ENCODE peak calls at places on chromosomes 7 and 10, in seven cellular contexts. J is H54, X is lower leg skin, U is Peyer's patch, N is GM12891, B is uterus, Y is A549. L is an unnamed sample.
A peak's percentile ranks its signal among the peaks of the same experiment; 100 is the strongest.

GRCh38 chr7:44208085-44208484 is 7.3 kb downstream of the YKT6 start:
- DNase-seq in B (no peak), U (no peak), N (no peak), J (no peak), X (no peak), Y (no peak), L (no peak)

GRCh38 chr7:561631-562393 is 42.2 kb upstream of the PDGFA start:
- DNase-seq in X (no peak), U (no peak), B (no peak), N (no peak), J (no peak), Y (no peak), L (no peak)

GRCh38 chr7:134515569-134516468 is 11.5 kb upstream of the AKR1B10 start:
- DNase-seq in Y (peak; percentile 81), N (no peak), U (no peak), J (peak; percentile 42), X (no peak), B (no peak), L (no peak)

GRCh38 chr7:29386196-29386765 is 177.4 kb upstream of the PRR15 start:
- DNase-seq in X (no peak), J (no peak), Y (no peak), B (no peak), N (no peak), U (no peak), L (no peak)

GRCh38 chr10:6405713-6406112 is 174.4 kb downstream of the PRKCQ start:
- DNase-seq in N (no peak), J (no peak), Y (no peak), X (no peak), B (no peak), U (no peak), L (no peak)

GRCh38 chr7:91082038-91082437 is 182.2 kb upstream of the FZD1 start:
- DNase-seq in N (no peak), J (no peak), Y (no peak), B (no peak), X (no peak), U (no peak), L (no peak)

GRCh38 chr7:38428040-38428439 is 154.6 kb upstream of the TARP start:
- DNase-seq in N (no peak), B (peak; percentile 64), Y (no peak), U (no peak), X (no peak), J (no peak), L (no peak)

GRCh38 chr10:44517635-44518034 is 132.7 kb upstream of the CXCL12 start:
- DNase-seq in X (no peak), U (no peak), N (no peak), B (no peak), J (no peak), Y (no peak), L (peak; percentile 24)

GRCh38 chr7:87091487-87092066 is 32.1 kb upstream of the ELAPOR2 start:
- DNase-seq in X (no peak), B (no peak), U (no peak), N (no peak), J (no peak), Y (no peak), L (no peak)

GRCh38 chr10:13382759-13383753 is 35.0 kb upstream of the SEPHS1 start:
- DNase-seq in J (no peak), N (no peak), X (no peak), U (no peak), B (no peak), Y (no peak), L (no peak)

GRCh38 chr7:934469-935320 is 19.8 kb downstream of the ADAP1 start:
- DNase-seq in B (no peak), X (no peak), J (no peak), Y (no peak), N (no peak), U (no peak), L (no peak)

GRCh38 chr7:21939136-21939857 is 6.4 kb downstream of the CDCA7L start:
- DNase-seq in B (no peak), N (no peak), J (no peak), X (no peak), U (no peak), Y (no peak), L (no peak)

GRCh38 chr10:49112098-49112497 is 3.2 kb downstream of the VSTM4 start:
- DNase-seq in Y (no peak), X (no peak), N (no peak), J (no peak), U (no peak), B (no peak), L (no peak)

GRCh38 chr10:34628174-34628802 is 186.8 kb downstream of the PARD3 start:
- DNase-seq in Y (no peak), J (no peak), N (no peak), X (no peak), U (no peak), B (peak; percentile 58), L (peak; percentile 71)

GRCh38 chr10:23114228-23114850 is 19.0 kb downstream of the MSRB2 start:
- DNase-seq in B (no peak), N (no peak), J (no peak), U (no peak), X (no peak), Y (no peak), L (no peak)

GRCh38 chr10:106925187-106925586 is 239.3 kb downstream of the SORCS1 start:
- DNase-seq in Y (no peak), U (no peak), X (no peak), N (no peak), J (no peak), B (no peak), L (no peak)

GRCh38 chr7:45679516-45679915 is 105.3 kb downstream of the ADCY1 start:
- DNase-seq in N (no peak), B (no peak), J (no peak), U (no peak), Y (no peak), X (peak; percentile 7), L (no peak)

GRCh38 chr10:69362471-69362954 is 54.2 kb downstream of the TACR2 start:
- DNase-seq in B (peak; percentile 31), J (peak; percentile 78), X (no peak), N (no peak), Y (no peak), U (no peak), L (no peak)

GRCh38 chr7:101299511-101300464 is 21.8 kb downstream of the IFT22 start:
- DNase-seq in B (no peak), J (no peak), Y (no peak), X (no peak), U (no peak), N (no peak), L (no peak)

GRCh38 chr7:44286618-44287487 is 38.5 kb downstream of the CAMK2B start:
- DNase-seq in N (no peak), J (no peak), B (peak; percentile 11), U (no peak), X (no peak), Y (no peak), L (no peak)

GRCh38 chr7:23135765-23136164 is 30.2 kb downstream of the KLHL7 start:
- DNase-seq in B (no peak), Y (no peak), X (no peak), U (no peak), J (no peak), N (no peak), L (no peak)

GRCh38 chr10:80373566-80373965 is 17.0 kb downstream of the DYDC2 start:
- DNase-seq in X (no peak), J (no peak), N (no peak), Y (no peak), U (no peak), B (no peak), L (no peak)

DNA sequence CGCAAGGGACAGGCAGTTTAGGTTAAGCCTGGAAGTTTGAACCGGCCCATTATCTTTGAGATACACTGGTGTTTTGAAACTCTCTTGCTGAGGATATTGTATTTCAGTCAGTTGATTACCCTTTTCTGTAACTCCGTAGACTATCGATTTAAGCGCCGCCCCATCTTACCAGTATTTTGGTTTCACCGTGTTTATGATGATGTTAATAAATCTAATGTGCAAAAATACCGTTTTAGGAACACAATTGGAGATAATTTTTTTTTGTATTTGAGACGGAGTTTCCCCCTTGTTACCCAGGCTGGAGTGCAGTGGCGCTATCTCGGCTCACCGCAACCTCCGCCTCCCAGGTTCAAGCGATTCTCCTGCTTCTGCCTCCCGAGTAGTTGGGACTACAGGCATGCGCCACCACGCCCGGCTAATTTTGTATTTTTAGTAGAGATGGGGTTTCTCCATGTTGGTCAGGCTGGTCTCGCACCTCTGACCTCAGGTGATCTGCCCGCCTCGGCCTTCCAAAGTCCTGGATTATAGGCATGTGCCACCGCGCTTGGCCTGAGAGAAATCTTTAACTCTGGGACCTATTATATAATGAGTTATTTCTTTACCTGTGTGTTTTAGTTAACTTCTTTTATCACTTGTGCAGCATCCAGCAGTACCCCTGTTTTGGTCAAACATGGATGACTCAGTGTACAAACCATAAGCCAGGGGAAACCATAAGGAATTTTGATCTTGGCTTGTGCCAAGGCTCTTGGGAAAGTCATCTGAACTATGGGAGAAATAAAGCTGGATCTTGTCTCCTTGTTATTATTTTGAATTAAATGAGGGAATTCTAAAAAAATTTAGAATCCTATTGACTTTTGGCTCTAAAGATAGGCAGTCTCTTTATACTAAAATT is 23.7 kb upstream of the ZRANB1 start:
- DNase-seq in U (no peak), Y (no peak), N (no peak), J (no peak), B (no peak), X (peak; percentile 28), L (no peak)
- TF ChIP-seq POLR2A in U (no peak), Y (no peak), N (no peak), J (no peak), B (no peak), X (no peak), L (peak; percentile 44)

GRCh38 chr7:27106181-27106905 is 3.9 kb upstream of the HOXA2 start:
- DNase-seq in X (no peak), Y (no peak), B (no peak), J (no peak), U (no peak), N (no peak), L (no peak)
- TF ChIP-seq POLR2A in X (no peak), Y (no peak), B (no peak), J (no peak), U (no peak), N (no peak), L (no peak)

GRCh38 chr10:12041766-12042408 is 722 bp downstream of the UPF2 start:
- DNase-seq in Y (peak; percentile 16), X (no peak), B (no peak), N (no peak), U (peak; percentile 61), J (peak; percentile 16), L (peak; percentile 73)
- TF ChIP-seq POLR2A in Y (no peak), X (no peak), B (no peak), N (peak; percentile 88), U (no peak), J (no peak), L (peak; percentile 38)

GRCh38 chr10:132309466-132309865 is 1.7 kb upstream of the STK32C start:
- DNase-seq in N (no peak), U (no peak), B (no peak), J (no peak), Y (no peak), X (no peak), L (no peak)

GRCh38 chr10:132306341-132306685 is 1.4 kb downstream of the STK32C start:
- DNase-seq in X (no peak), N (no peak), B (no peak), U (no peak), J (no peak), Y (no peak), L (no peak)

GRCh38 chr10:132308588-132309451 is 1.1 kb upstream of the STK32C start:
- DNase-seq in Y (peak; percentile 21), X (no peak), J (no peak), N (no peak), U (no peak), B (no peak), L (peak; percentile 48)

GRCh38 chr10:132306951-132307751 is 599 bp downstream of the STK32C start:
- DNase-seq in N (no peak), X (no peak), J (no peak), U (peak; percentile 23), Y (peak; percentile 56), B (no peak), L (peak; percentile 24)

GRCh38 chr10:132307823-132308587 is at the start of gene STK32C:
- DNase-seq in U (peak; percentile 93), X (peak; percentile 88), J (peak; percentile 80), N (peak; percentile 99), Y (peak; percentile 90), B (peak; percentile 90), L (peak; percentile 96)
- TF ChIP-seq POLR2A in U (no peak), X (no peak), J (peak; percentile 74), N (no peak), Y (peak; percentile 82), B (peak; percentile 34), L (no peak)

L was measured in erythroblast.